ENCODE peak calls at places on chromosomes 7 and 10, in nine cellular contexts. C is fibroblast of pulmonary artery, P is AG10803, B is endodermal cell, R is cardiac muscle cell, L is HepG2, O is stomach, Z is astrocyte of the spinal cord, A is left ventricle myocardium inferior. I is an unnamed sample.
A peak's percentile ranks its signal among the peaks of the same experiment; 100 is the strongest.

GRCh38 chr7:50418526-50418925 is 31.6 kb downstream of the FIGNL1 start:
- DNase-seq in C (no peak), P (no peak), B (peak; percentile 65), R (peak; percentile 20), L (no peak), O (no peak), Z (no peak), A (no peak), I (no peak)

GRCh38 chr7:155750255-155751125 is 61.8 kb downstream of the SHH start:
- DNase-seq in C (no peak), P (no peak), B (no peak), R (no peak), L (no peak), O (no peak), Z (no peak), A (no peak), I (no peak)

GRCh38 chr10:67697646-67698245 is 1.8 kb upstream of the CTNNA3 start:
- DNase-seq in C (peak; percentile 74), P (peak; percentile 58), B (no peak), R (peak; percentile 66), L (peak; percentile 37), O (no peak), Z (peak; percentile 69), A (no peak), I (peak; percentile 18)

GRCh38 chr7:128737441-128737840 is 1.7 kb upstream of the CALU start:
- DNase-seq in C (no peak), P (no peak), B (no peak), R (no peak), L (no peak), O (no peak), Z (no peak), A (no peak), I (no peak)

GRCh38 chr7:1611708-1612241 is 41.9 kb upstream of the PSMG3 start:
- DNase-seq in C (peak; percentile 77), P (peak; percentile 95), B (no peak), R (no peak), L (no peak), O (no peak), Z (peak; percentile 79), A (no peak), I (peak; percentile 35)

GRCh38 chr10:49614242-49615198 is 683 bp downstream of the CHAT start:
- DNase-seq in C (no peak), P (no peak), B (peak; percentile 71), R (peak; percentile 10), L (no peak), O (no peak), Z (no peak), A (no peak), I (no peak)

GRCh38 chr10:124128811-124129145 is 35.4 kb upstream of the CHST15 start:
- DNase-seq in C (no peak), P (no peak), B (no peak), R (no peak), L (no peak), O (no peak), Z (no peak), A (no peak), I (no peak)

GRCh38 chr7:8258734-8259133 is 3.2 kb downstream of the ICA1 start:
- DNase-seq in C (no peak), P (no peak), B (no peak), R (no peak), L (no peak), O (no peak), Z (no peak), A (no peak), I (no peak)

DNA sequence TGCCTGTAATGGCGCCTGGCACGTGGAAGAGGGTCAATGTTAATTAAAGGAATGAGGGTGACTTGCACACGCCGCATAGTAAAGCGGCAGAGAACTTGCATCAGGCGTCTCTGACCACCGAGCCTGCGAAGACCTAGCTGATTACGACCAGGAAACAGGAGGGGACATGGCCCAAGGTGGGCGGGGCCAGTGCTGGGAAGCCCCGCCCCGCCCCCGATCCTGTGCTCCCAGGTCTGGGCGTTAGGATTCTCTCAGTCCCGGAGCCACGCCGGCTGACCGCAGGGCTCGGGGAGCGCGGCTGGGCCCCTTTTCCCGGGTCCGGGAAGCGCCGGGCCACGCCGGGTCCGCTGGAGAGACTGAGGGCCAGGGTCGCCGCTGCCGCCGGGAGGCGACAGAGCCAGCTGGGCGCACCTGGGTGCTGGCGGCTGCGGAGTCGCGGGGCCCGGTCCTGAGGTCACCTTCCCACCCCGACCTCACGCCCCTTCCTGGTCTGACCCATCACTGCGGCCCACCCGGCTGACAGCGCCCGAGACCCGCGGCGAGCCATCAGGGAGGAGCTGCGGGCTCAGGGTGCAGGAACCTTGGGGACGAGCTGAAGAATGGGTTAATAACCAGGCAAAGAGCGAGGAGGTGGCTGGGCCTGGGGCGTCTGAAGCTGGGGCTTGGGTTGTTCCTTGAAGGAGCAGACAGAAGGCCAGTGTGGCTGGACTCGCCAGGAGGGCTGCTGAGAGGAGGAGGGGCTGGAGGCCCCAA is 23.0 kb upstream of the GRID1 start:
- DNase-seq in C (peak; percentile 56), P (no peak), B (peak; percentile 96), R (peak; percentile 79), L (no peak), O (peak; percentile 74), Z (no peak), A (no peak), I (no peak)
- H3K4me3 ChIP-seq in C (peak overlapping the region; percentile 35), P (no peak overlapping the region), B (peak overlapping the region; percentile 71), R (peak overlapping the region; percentile 24), L (no peak overlapping the region), O (peak overlapping the region; percentile 30), Z (peak overlapping the region; percentile 25), A (peak overlapping the region; percentile 53), I (peak overlapping the region; percentile 44)

DNA sequence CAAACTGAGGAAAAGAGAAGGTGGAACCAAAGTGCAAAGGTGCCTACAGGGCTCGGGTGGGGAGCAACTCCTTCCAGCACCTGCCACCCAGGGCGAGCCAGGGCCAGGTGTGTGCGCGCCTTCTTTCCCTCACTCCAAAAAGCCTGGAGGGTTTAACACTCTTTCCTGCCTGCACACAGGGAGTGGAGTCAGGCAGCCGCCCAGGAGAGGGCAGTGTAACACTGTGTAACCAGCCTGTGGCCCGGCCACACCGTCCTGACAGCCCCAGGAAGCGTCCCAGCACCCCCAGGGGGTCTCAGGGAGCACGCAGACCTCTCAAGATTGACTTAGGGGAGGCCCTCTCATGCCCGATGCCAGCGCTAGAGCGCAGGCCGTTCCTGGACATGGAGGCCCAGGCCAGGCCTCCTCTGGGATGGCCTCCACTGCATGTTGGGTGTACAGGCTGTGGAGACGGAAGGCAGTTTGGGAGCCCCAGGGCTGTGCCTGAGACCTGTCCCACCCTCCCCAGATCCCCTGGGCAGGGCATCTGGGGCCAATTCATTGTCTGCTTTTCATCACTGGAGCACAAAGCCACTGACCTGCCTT is 13.4 kb downstream of the BRI3 start:
- DNase-seq in C (peak; percentile 52), P (peak; percentile 51), B (peak; percentile 95), R (peak; percentile 82), L (peak; percentile 35), O (peak; percentile 78), Z (peak; percentile 61), A (no peak), I (no peak)
- TF ChIP-seq CTCF in C (peak; percentile 61), P (peak; percentile 74), B (peak; percentile 95), R (peak; percentile 75), L (peak; percentile 88), O (peak; percentile 81), Z (peak; percentile 80), A (peak; percentile 67), I (peak; percentile 78)

DNA sequence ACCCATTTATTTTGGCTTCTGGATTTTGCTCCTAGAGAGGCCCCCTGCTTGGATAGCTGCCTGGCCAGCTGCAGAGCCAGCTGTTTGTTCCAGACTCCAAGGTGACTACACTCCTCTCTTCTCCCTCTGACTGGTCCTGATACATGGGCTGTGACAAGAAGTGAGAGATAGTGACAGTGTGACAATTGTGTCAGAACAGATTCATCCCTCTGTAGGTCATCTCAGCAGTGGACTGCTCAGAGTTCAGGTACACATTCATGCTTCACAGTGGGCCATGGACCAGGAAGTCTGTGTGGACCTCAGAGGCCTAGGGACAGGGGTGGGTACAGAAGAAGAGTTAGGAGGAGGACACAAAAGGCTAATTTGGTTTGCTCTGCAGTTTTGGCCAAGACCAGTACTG is 188.2 kb upstream of the MKLN1 start:
- DNase-seq in C (no peak), P (no peak), B (no peak), R (no peak), L (no peak), O (no peak), Z (no peak), A (no peak), I (no peak)
- H3K4me3 ChIP-seq in C (no peak overlapping the region), P (no peak overlapping the region), B (no peak overlapping the region), R (no peak overlapping the region), L (no peak overlapping the region), O (no peak overlapping the region), Z (no peak overlapping the region), A (no peak overlapping the region), I (no peak overlapping the region)

GRCh38 chr10:127907411-127908105 is 655 bp downstream of the PTPRE start:
- DNase-seq in C (peak; percentile 58), P (peak; percentile 82), B (peak; percentile 53), R (peak; percentile 12), L (no peak), O (peak; percentile 47), Z (peak; percentile 33), A (peak; percentile 55), I (no peak)

GRCh38 chr10:127905623-127906261 is 1.2 kb upstream of the PTPRE start:
- DNase-seq in C (no peak), P (no peak), B (peak; percentile 36), R (no peak), L (no peak), O (no peak), Z (no peak), A (no peak), I (no peak)

GRCh38 chr10:127908106-127908957 is 1.4 kb downstream of the PTPRE start:
- DNase-seq in C (peak; percentile 47), P (peak; percentile 66), B (peak; percentile 43), R (no peak), L (peak; percentile 23), O (no peak), Z (peak; percentile 65), A (no peak), I (no peak)

GRCh38 chr10:127904931-127905622 is 1.8 kb upstream of the PTPRE start:
- DNase-seq in C (no peak), P (no peak), B (peak; percentile 26), R (no peak), L (no peak), O (no peak), Z (no peak), A (no peak), I (no peak)

DNA sequence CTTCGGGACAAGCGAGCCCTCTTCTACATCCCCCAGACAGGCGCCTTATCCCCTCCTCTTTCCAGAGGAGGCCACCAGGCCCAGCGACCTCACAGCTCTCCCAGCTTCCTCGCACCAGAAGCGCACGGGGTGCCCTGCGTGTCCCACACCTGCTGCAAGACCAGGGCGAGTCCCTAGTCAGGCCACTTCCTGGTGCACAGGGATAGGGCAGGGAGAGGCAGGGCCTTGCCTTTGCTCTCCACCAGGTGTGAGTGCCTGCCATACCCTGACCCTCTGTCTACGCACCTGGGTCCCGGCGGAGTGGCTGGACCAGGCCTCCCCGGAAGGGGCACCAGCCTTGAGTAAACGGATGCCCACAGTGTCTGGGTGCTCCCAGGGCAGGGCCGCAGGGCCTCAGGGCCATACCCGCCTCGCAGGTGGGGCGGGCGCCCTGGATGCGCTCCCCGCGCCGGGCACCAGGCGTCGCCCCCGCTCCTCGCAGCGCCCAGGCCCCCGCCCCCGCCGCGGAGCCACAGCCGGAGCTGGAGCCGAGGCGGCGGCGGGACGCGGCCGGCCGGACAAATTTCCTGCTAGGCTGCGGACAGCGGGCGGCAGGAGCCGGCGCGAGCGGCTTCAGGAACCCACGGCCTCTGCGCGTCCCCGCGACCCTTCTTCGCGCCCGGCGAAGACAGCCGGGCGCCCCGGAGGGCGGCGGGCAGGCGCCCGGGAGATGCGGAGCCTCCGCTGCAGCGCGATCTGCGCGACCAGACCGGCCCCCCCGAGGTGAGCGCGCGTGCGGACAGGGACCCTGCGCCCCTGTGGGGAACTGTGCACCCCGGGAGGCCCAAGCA is at the start of gene PTPRE:
- DNase-seq in C (peak; percentile 69), P (peak; percentile 53), B (peak; percentile 89), R (peak; percentile 85), L (no peak), O (peak; percentile 83), Z (peak; percentile 40), A (peak; percentile 82), I (no peak)
- TF ChIP-seq CTCF in C (peak; percentile 28), P (peak; percentile 40), B (peak; percentile 92), R (peak; percentile 56), L (peak; percentile 60), O (peak; percentile 77), Z (peak; percentile 62), A (peak; percentile 93), I (peak; percentile 55)